ENCODE peak calls at places on chromosome 17, in four cellular contexts. D is GM12878, R is K562, H is H1. B is an unnamed sample. For H3K9me3, the result is how much of the 10 kb centered on the place peaks cover.

GRCh38 chr17:5763595-5763994 is 179.3 kb upstream of the NLRP1 start:
- DNase-seq in D (no peak), R (no peak), H (no peak), B (peak)

GRCh38 chr17:81977211-81978091 is at the start of gene ASPSCR1:
- DNase-seq in D (peak), R (peak), H (peak), B (peak)

GRCh38 chr17:81804559-81805399 is 829 bp downstream of the GCGR start:
- DNase-seq in D (no peak), R (no peak), H (peak), B (no peak)

GRCh38 chr17:40602445-40603443 is 37.5 kb upstream of the CCR7 start:
- DNase-seq in D (peak), R (no peak), H (no peak), B (no peak)

GRCh38 chr17:44642861-44643260 is 13.4 kb upstream of the MEIOC start:
- DNase-seq in D (no peak), R (no peak), H (no peak), B (no peak)

GRCh38 chr17:60153606-60154355 is 4.0 kb downstream of the CA4 start:
- DNase-seq in D (no peak), R (no peak), H (no peak), B (no peak)

GRCh38 chr17:78185981-78186688 is 717 bp downstream of the TK1 start:
- DNase-seq in D (no peak), R (peak), H (no peak), B (no peak)

GRCh38 chr17:7582401-7583252 is 1.0 kb upstream of the MPDU1 start:
- DNase-seq in D (no peak), R (no peak), H (peak), B (no peak)

GRCh38 chr17:79242393-79242792 is 167.8 kb downstream of the ENGASE start:
- DNase-seq in D (no peak), R (no peak), H (no peak), B (no peak)

DNA sequence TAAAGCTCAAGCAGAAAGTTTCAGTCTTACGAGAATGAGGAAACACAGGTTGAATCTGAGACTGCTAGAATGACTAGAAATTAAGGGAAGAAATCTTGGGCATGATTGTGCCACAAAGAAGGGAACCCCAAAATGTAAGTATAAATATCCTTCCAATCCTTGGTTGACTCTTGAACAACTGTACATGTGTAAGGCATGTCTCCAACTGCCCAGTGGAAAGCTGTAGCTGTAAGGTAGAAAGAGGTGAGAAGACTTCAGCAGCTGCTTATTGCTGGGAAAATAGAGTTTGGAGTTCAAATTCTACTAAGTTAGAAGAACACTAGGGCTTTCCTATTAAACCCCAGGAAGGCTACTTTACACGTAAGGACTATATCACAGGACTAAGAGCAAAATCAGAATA is 59.7 kb upstream of the NACA2 start:
- DNase-seq in D (no peak), R (no peak), H (no peak), B (no peak)
- H3K9me3 ChIP-seq in D (under half), R (under half), H (under half), B (under half)

GRCh38 chr17:56596741-56597494 is 3.4 kb downstream of the NOG start:
- DNase-seq in D (no peak), R (no peak), H (peak), B (no peak)
- TF ChIP-seq CBX5 in D (no peak), R (no peak), H (no peak), B (no peak)

DNA sequence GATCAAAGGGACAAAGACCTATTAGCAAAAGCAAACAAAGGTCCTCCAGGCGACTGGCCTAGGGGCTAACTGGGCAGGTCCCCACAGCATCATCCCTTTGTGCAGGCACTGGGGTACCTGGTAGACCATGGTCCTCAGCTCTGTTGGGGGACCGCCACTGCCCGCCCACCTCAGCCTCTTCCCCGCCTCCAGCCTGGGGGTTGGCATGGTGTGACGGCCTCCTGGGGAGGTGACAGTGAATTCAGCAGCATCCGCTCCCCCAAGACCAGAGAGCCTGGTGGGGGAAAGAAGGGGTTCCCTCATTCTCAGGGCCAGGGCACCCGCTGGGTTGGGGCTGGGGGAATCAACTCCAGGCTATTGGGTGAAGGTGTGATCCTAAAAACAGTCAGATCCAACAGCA is 38.7 kb upstream of the DNAH9 start:
- DNase-seq in D (no peak), R (no peak), H (peak), B (no peak)
- H3K9me3 ChIP-seq in D (under half), R (under half), H (under half), B (under half)

GRCh38 chr17:13362341-13363122 is 239.2 kb downstream of the HS3ST3A1 start:
- DNase-seq in D (no peak), R (no peak), H (no peak), B (no peak)
- TF ChIP-seq CBX5 in D (no peak), R (no peak), H (no peak), B (no peak)

B was measured in HepG2.